ENCODE peak calls at places on chromosomes 16 and 17, in six cellular contexts. O, R, B, U, J and W are unnamed samples.
A peak's percentile ranks its signal among the peaks of the same experiment; 100 is the strongest.

GRCh38 chr17:1109606-1110523 is 69.9 kb downstream of the ABR start:
- DNase-seq in J (peak; percentile 53), O (no peak), U (no peak), B (peak; percentile 39), R (no peak), W (peak; percentile 71)

GRCh38 chr17:61310611-61311010 is 89.0 kb upstream of the TBX2 start:
- DNase-seq in O (no peak), U (no peak), R (no peak), J (no peak), B (no peak), W (no peak)

GRCh38 chr17:2064147-2064489 is 9.2 kb downstream of the HIC1 start:
- DNase-seq in O (no peak), B (no peak), J (no peak), R (no peak), U (no peak), W (no peak)

GRCh38 chr17:55175788-55176425 is 88.9 kb upstream of the HLF start:
- DNase-seq in R (no peak), B (no peak), O (no peak), J (no peak), U (no peak), W (no peak)

GRCh38 chr16:10888320-10888937 is 11.4 kb downstream of the CIITA start:
- DNase-seq in O (no peak), U (no peak), J (no peak), R (no peak), B (no peak), W (no peak)

GRCh38 chr17:73096866-73097265 is 4.4 kb upstream of the SLC39A11 start:
- DNase-seq in U (no peak), J (no peak), R (no peak), B (no peak), O (no peak), W (no peak)

GRCh38 chr16:30694926-30695678 is 3.9 kb upstream of the SRCAP start:
- DNase-seq in B (no peak), O (no peak), U (no peak), J (no peak), R (no peak), W (no peak)

GRCh38 chr17:55925440-55925839 is 174.6 kb downstream of the PCTP start:
- DNase-seq in R (no peak), O (no peak), J (no peak), B (no peak), U (no peak), W (no peak)

GRCh38 chr17:42553866-42554249 is 1.1 kb downstream of the HSD17B1 start:
- DNase-seq in U (no peak), B (no peak), O (no peak), R (no peak), J (peak; percentile 68), W (no peak)

GRCh38 chr16:71762186-71762585 is 37.7 kb upstream of the PHLPP2 start:
- DNase-seq in O (no peak), R (no peak), B (no peak), J (no peak), U (no peak), W (no peak)

GRCh38 chr16:71769222-71769621 is 39.4 kb downstream of the AP1G1 start:
- DNase-seq in R (no peak), J (no peak), B (no peak), U (no peak), O (no peak), W (no peak)

GRCh38 chr16:71771571-71771970 is 37.1 kb downstream of the AP1G1 start:
- DNase-seq in J (no peak), O (no peak), B (no peak), R (no peak), U (no peak), W (no peak)

DNA sequence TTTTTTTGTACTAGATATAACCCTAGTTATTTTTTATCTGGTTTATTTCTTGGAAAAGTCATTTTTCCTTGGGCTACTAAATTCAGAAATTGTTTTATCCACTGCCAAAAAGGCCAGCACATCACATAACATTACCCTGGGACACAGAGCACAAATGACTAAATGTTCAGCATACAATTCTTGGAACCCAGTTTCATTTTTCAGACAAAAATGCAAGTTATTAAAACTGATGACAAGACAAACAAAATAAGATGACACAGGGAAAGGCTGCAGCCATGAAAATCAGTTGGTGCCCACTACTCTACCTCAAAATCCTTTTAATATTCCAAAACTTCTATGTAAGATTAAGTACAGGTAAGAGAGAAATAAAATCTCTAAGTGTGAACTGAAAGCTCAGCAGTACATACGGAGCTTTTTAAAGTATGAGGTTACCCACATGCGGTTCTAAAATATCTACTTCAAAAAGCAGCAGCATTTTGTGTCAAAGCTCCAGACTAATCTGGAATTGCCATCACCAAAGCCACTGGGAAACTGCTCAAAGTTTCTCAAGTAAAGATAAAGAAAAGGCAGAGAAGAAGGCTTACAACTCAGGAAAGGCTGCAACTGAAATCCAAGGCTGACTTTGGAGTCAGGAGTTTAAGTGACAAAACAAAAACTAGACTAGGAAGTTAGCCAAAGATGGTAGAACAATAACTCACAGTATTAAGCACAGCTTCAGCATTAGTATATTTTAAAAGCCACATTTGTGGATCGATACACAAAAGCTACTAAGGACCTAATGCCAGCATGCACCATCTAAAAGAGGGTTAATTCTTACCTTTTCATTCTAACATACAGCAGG is 41.4 kb downstream of the AP1G1 start:
- DNase-seq in B (no peak), U (no peak), R (no peak), O (no peak), J (no peak), W (no peak)
- H3K4me2 ChIP-seq in B (no peak overlapping the region), U (no peak overlapping the region), R (no peak overlapping the region), O (no peak overlapping the region), J (peak overlapping the region; percentile 7), W (no peak overlapping the region)

DNA sequence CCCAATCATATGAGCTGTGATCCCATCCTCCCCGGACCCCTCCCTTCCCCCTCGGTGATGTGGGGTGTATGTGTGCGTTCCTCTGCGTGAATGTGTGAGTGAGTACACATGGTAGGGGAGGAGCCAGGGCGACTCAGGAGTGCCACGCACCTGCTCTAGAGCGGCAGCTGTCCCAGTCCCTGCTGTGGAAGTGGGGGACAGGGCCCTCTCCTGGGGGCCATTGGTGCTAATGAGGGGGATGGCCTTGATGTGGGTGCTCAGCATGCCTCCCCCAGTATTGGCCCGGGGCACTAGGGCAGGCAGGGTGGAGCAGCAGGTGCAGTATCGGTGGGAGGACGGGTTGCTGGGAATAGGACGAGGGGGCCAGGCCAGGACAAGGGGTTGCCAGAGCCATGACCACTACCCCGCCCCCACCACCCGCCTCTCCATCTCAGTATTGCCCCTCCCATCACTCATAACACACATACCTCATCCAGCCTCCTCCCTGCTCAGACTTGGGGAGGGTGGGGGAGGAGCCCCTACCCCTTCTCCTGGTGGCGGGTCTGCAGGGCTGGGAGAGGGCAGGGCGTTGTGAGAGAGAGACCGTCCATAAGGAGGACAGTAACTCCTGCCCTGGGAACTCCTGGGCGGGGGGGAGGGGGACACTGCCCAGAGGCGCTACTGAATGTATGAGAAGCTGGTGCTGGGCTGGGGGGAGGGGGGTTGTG is 8.5 kb downstream of the NR1D1 start:
- DNase-seq in O (no peak), B (no peak), R (no peak), U (no peak), J (no peak), W (peak; percentile 46)
- TF ChIP-seq REST in O (no peak), B (no peak), R (no peak), U (no peak), J (no peak), W (no peak)

GRCh38 chr16:59263980-59264379 is 529.9 kb upstream of the GOT2 start:
- DNase-seq in J (no peak), R (no peak), O (no peak), B (no peak), U (no peak), W (no peak)
- TF ChIP-seq POLR2AphosphoS5 in J (no peak), R (no peak), O (no peak), B (no peak), U (no peak), W (no peak)

DNA sequence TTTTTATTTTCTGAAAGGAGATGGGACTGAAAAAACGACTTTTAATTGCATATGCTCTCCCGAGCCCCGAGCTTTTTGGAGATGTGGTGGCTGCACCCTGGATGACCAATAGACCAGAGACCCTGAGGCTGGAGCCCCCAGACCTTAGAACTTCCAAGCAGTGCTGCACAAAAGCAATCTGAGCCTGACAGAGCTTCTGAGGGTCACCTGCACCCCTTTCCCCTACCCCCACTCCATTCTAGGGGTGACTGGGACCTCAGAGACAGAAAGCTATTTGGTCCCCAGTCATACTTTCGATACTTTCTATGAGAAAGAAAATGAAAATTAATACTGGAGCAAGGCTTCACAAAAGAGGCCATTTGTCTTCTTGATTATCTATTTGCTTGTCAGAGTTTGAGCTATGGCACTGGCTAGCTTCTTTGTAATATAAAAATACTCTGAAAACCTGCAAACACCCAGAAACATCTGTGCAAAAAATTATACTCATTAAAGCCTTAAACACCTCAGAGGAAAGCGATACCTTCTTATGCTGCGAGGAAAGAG is 3.6 kb downstream of the HOXB4 start:
- DNase-seq in O (no peak), J (no peak), U (no peak), R (no peak), B (no peak), W (no peak)
- H3K4me2 ChIP-seq in O (no peak overlapping the region), J (no peak overlapping the region), U (peak overlapping the region; percentile 88), R (no peak overlapping the region), B (no peak overlapping the region), W (peak overlapping the region; percentile 64)

DNA sequence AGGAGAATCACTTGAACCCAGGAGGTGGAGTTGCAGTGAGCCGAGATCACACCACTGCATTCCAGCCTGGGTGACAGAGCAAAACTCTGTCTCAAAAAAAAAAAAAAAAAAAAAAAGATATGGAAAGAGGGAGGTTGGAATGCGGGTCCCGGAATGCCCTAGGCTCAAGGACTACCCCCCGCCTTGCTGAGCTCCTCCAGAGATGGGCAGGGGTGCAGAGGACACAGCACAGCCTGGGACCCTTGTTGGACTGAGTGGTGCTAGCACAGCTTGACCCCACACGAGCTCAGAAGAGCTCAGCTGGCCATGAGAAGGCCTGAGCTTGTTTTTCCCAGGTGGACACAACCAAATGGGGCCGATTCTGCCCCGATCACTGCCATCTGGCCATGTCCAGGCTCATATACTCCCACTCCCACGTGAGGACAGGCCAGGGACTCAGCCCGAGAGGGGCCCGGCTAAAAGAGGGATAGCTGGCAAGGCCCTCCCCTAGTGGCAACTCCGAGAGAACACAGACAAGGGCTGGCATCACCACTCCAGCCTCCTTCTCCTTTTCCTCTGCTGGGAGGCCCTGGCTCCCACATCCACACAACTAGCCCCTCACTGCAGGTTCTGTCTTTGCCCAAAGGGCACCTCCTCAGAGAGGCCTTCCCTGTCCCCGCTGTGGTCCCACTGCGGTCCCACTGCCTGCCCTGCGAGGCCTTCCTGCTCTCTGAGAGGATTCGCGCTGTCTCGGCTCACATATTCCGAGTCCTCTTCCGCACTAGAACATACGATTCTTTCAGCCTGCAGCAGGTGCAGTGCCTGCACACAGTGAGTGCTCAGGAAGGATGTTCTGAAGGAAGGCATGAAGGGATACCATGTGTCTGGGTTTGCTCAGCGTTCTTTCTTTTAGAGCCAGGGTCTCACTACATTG is 11.0 kb downstream of the SGCA start:
- DNase-seq in R (no peak), O (no peak), B (no peak), U (no peak), J (no peak), W (no peak)
- TF ChIP-seq REST in R (no peak), O (no peak), B (no peak), U (no peak), J (no peak), W (no peak)